ENCODE peak calls at places on chromosome 16, in six cellular contexts. Q, F, C, D, U and S are unnamed samples.

GRCh38 chr16:71893888-71894228 is 1.5 kb upstream of the IST1 start:
- DNase-seq in F (no peak), C (no peak), Q (no peak), U (no peak), D (no peak), S (no peak)

GRCh38 chr16:31008154-31008950 is 2.1 kb downstream of the STX1B start:
- DNase-seq in F (no peak), D (no peak), U (no peak), Q (no peak), C (no peak), S (no peak)

GRCh38 chr16:68737046-68737729 is at the start of gene CDH1:
- DNase-seq in D (peak; percentile 70), F (no peak), C (peak; percentile 97), Q (no peak), U (no peak), S (peak; percentile 88)

GRCh38 chr16:52812945-52813556 is 239.6 kb downstream of the CHD9NB start:
- DNase-seq in Q (no peak), F (no peak), D (no peak), U (no peak), C (no peak), S (no peak)

GRCh38 chr16:52741386-52741785 is 194.4 kb upstream of the TOX3 start:
- DNase-seq in C (no peak), D (peak; percentile 59), F (no peak), Q (no peak), U (no peak), S (peak; percentile 20)

GRCh38 chr16:84286568-84287220 is 8.0 kb upstream of the WFDC1 start:
- DNase-seq in Q (peak; percentile 83), F (no peak), U (no peak), D (no peak), C (no peak), S (no peak)

GRCh38 chr16:56332464-56333079 is 92.8 kb downstream of the AMFR start:
- DNase-seq in D (peak; percentile 58), U (peak; percentile 58), C (peak; percentile 66), Q (peak; percentile 60), F (no peak), S (peak; percentile 16)

GRCh38 chr16:8959921-8960787 is 3.6 kb downstream of the USP7 start:
- DNase-seq in F (no peak), Q (no peak), U (no peak), C (no peak), D (peak; percentile 50), S (no peak)

GRCh38 chr16:77068402-77068801 is 122.6 kb upstream of the MON1B start:
- DNase-seq in C (no peak), D (no peak), Q (no peak), F (no peak), U (no peak), S (no peak)

GRCh38 chr16:10791048-10791447 is 27.5 kb downstream of the TVP23A start:
- DNase-seq in Q (no peak), F (no peak), D (no peak), U (no peak), C (no peak), S (no peak)

GRCh38 chr16:86669285-86669805 is 91.0 kb downstream of the FOXL1 start:
- DNase-seq in F (no peak), Q (no peak), C (no peak), U (no peak), D (no peak), S (no peak)

GRCh38 chr16:86669937-86670772 is 91.8 kb downstream of the FOXL1 start:
- DNase-seq in U (no peak), F (no peak), C (no peak), D (peak; percentile 54), Q (peak; percentile 66), S (no peak)

GRCh38 chr16:86665929-86666328 is 87.6 kb downstream of the FOXL1 start:
- DNase-seq in D (no peak), Q (no peak), F (no peak), C (no peak), U (no peak), S (no peak)

GRCh38 chr16:86667035-86667434 is 88.7 kb downstream of the FOXL1 start:
- DNase-seq in F (no peak), D (no peak), U (peak; percentile 39), Q (peak; percentile 66), C (no peak), S (no peak)

GRCh38 chr16:86668136-86668535 is 89.8 kb downstream of the FOXL1 start:
- DNase-seq in C (no peak), F (no peak), D (no peak), Q (no peak), U (no peak), S (no peak)
- H3K27ac ChIP-seq in C (no peak overlapping the region), F (no peak overlapping the region), D (no peak overlapping the region), Q (peak overlapping the region; percentile 81), U (no peak overlapping the region), S (no peak overlapping the region)

DNA sequence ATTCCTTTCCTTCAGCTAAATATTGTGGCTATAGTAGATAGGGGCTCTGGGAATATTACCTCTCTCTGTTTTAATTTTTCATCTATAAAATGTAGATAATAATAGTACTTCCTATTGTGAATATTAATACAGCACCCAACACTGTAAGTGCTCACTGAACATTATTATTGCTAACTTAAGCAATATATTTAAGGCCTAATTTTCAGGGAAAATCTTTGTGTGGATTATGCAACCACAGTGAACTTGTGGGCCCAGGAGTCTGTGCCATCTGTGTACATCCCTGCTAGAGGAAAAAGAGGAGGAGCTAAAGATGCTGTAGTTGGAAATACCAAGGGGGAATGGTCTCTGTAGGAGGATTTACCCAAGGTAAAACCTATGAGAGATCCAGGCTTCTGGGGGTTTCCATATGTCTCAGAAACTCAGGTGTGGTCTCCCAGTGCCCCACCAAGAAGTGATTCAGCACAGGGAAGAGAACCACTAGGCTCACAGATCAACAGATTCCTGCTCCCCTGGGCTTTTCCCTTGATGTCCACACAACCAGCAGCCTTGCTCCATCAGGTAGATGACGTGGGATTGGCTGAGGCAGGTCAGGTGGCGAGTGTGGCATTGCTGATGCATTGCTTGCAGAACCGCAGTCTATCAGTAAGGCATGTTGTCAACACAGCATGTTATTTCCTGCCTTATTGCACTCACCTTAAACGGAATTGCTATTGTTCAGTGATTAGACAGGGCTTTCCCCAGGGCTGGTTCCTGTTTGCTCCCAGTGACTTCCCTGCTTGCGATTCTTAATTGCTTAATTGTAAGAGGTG is 1.6 kb upstream of the N4BP1 start:
- DNase-seq in D (no peak), Q (no peak), F (peak; percentile 85), C (no peak), U (no peak), S (no peak)
- H3K27ac ChIP-seq in D (no peak overlapping the region), Q (peak overlapping the region; percentile 95), F (peak overlapping the region; percentile 70), C (no peak overlapping the region), U (peak overlapping the region; percentile 96), S (no peak overlapping the region)

GRCh38 chr16:85974428-85975375 is 75.7 kb downstream of the IRF8 start:
- DNase-seq in C (no peak), D (no peak), F (no peak), Q (no peak), U (no peak), S (no peak)
- H3K27ac ChIP-seq in C (no peak overlapping the region), D (no peak overlapping the region), F (no peak overlapping the region), Q (no peak overlapping the region), U (peak overlapping the region; percentile 4), S (no peak overlapping the region)

GRCh38 chr16:1688807-1689560 is 10.9 kb downstream of the JPT2 start:
- DNase-seq in U (no peak), Q (no peak), F (no peak), C (no peak), D (no peak), S (no peak)
- H3K27ac ChIP-seq in U (no peak overlapping the region), Q (peak overlapping the region; percentile 42), F (no peak overlapping the region), C (no peak overlapping the region), D (no peak overlapping the region), S (no peak overlapping the region)

GRCh38 chr16:89410322-89410721 is 80.0 kb downstream of the ANKRD11 start:
- DNase-seq in D (no peak), Q (no peak), U (no peak), F (no peak), C (no peak), S (no peak)

GRCh38 chr16:89412811-89413210 is 77.5 kb downstream of the ANKRD11 start:
- DNase-seq in C (no peak), D (peak; percentile 78), U (no peak), F (no peak), Q (peak; percentile 53), S (no peak)

GRCh38 chr16:89409161-89409711 is 81.1 kb downstream of the ANKRD11 start:
- DNase-seq in U (no peak), C (no peak), F (peak; percentile 74), D (no peak), Q (no peak), S (no peak)

GRCh38 chr16:89410794-89411309 is 79.5 kb downstream of the ANKRD11 start:
- DNase-seq in U (peak; percentile 43), F (no peak), C (no peak), Q (peak; percentile 55), D (no peak), S (no peak)

GRCh38 chr16:89411335-89411850 is 79.0 kb downstream of the ANKRD11 start:
- DNase-seq in U (no peak), C (no peak), D (no peak), F (no peak), Q (no peak), S (no peak)
- H3K27ac ChIP-seq in U (no peak overlapping the region), C (no peak overlapping the region), D (no peak overlapping the region), F (peak overlapping the region; percentile 43), Q (peak overlapping the region; percentile 62), S (no peak overlapping the region)

DNA sequence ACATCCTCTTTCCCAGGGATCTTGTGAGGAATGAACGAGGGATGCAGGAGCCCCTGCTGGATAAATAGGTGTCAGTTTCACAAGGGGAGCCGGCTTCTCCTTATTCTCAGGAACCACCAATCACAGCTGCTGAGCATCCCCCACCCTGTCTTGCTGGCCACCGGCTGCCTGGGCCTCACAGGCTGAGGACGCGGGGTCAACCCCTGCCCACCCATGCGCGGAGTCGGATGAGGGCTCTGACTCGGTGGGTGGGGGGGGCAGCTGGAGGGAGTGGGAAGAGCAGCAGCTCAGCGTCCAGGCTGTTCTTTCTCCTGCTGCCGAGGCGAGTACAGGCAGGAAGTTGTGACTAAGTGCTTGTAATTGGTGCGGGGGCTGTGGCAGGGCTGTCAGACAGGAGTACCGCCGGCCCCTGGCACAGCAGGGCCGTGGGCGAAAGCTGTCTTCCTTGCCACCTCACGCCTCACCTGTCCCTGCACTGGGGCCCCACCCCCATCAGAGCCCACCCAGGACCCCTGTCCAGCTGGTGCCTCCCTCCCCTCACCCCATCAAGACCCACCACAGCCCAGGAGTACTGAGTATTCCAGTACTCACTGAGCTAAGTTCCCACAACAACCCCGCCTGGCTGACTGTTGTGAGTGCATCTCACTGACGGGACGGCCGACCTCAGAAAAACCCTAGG is 11.0 kb upstream of the DPEP1 start:
- DNase-seq in U (no peak), F (peak; percentile 30), C (peak; percentile 74), Q (no peak), D (peak; percentile 88), S (no peak)
- H3K27ac ChIP-seq in U (no peak overlapping the region), F (no peak overlapping the region), C (no peak overlapping the region), Q (no peak overlapping the region), D (no peak overlapping the region), S (no peak overlapping the region)

GRCh38 chr16:28923652-28924398 is 1.2 kb downstream of the RABEP2 start:
- DNase-seq in D (no peak), F (no peak), Q (no peak), C (no peak), U (no peak), S (no peak)
- H3K27ac ChIP-seq in D (no peak overlapping the region), F (no peak overlapping the region), Q (peak overlapping the region; percentile 99), C (peak overlapping the region; percentile 50), U (peak overlapping the region; percentile 97), S (no peak overlapping the region)

GRCh38 chr16:81509404-81509803 is 64.8 kb downstream of the CMIP start:
- DNase-seq in C (no peak), Q (no peak), D (no peak), F (no peak), U (no peak), S (no peak)
- H3K27ac ChIP-seq in C (no peak overlapping the region), Q (no peak overlapping the region), D (no peak overlapping the region), F (no peak overlapping the region), U (no peak overlapping the region), S (no peak overlapping the region)

GRCh38 chr16:29770250-29770929 is 7.7 kb upstream of the ZG16 start:
- DNase-seq in D (no peak), U (no peak), Q (no peak), C (no peak), F (no peak), S (no peak)
- H3K27ac ChIP-seq in D (no peak overlapping the region), U (no peak overlapping the region), Q (no peak overlapping the region), C (no peak overlapping the region), F (no peak overlapping the region), S (no peak overlapping the region)